ENCODE peak calls at places on chromosomes 1 and 21, in nine cellular contexts. Q is stimulated activated CD4-positive, alpha-beta T cell treated with anti-CD3 and anti-CD28 coated beads, Interleukin-15, amount 100 ng/mL, for 1 hour; V is right cardiac atrium; O is activated T-cell treated with anti-CD3 and anti-CD28 coated beads, Interleukin-2, amount 50 U/mL, for 4 hours; A is stimulated activated CD8-positive, alpha-beta memory T cell treated with anti-CD3 and anti-CD28 coated beads, Interleukin-15, amount 100 ng/mL, for 1 hour; D is Right ventricle myocardium superior; C is EL; I is AG08395; Y is LoVo. L is an unnamed sample.

GRCh38 chr1:209585672-209586071 is 2.2 kb downstream of the CAMK1G start:
- DNase-seq in Q (no peak), V (peak; percentile 63), O (no peak), A (no peak), D (peak; percentile 75), C (peak; percentile 61), I (peak; percentile 62), Y (no peak), L (peak; percentile 60)

GRCh38 chr1:1753607-1754005 is 24.7 kb downstream of the NADK start:
- DNase-seq in Q (no peak), V (no peak), O (no peak), A (no peak), D (no peak), C (no peak), I (no peak), Y (no peak), L (no peak)

GRCh38 chr1:92804721-92805169 is 19.8 kb upstream of the EVI5 start:
- DNase-seq in Q (no peak), V (peak; percentile 83), O (no peak), A (no peak), D (peak; percentile 74), C (peak; percentile 98), I (peak; percentile 77), Y (peak; percentile 91), L (peak; percentile 92)

GRCh38 chr21:33207471-33208149 is 22.1 kb upstream of the IFNAR2 start:
- DNase-seq in Q (no peak), V (no peak), O (no peak), A (no peak), D (no peak), C (no peak), I (no peak), Y (no peak), L (no peak)

GRCh38 chr1:39165488-39165887 is 39.0 kb upstream of the MACF1 start:
- DNase-seq in Q (no peak), V (no peak), O (no peak), A (no peak), D (no peak), C (no peak), I (no peak), Y (no peak), L (no peak)

GRCh38 chr1:47030170-47030805 is 6.8 kb downstream of the CYP4X1 start:
- DNase-seq in Q (no peak), V (no peak), O (no peak), A (no peak), D (no peak), C (no peak), I (no peak), Y (no peak), L (peak; percentile 39)

GRCh38 chr1:149849246-149849946 is 50.0 kb upstream of the BOLA1 start:
- DNase-seq in Q (no peak), V (no peak), O (no peak), A (no peak), D (no peak), C (no peak), I (no peak), Y (no peak), L (peak; percentile 29)

GRCh38 chr1:228275154-228275434 is 67.2 kb downstream of the OBSCN start:
- DNase-seq in Q (no peak), V (no peak), O (no peak), A (no peak), D (no peak), C (no peak), I (no peak), Y (no peak), L (no peak)

GRCh38 chr1:54069792-54070548 is 16.6 kb downstream of the TCEANC2 start:
- DNase-seq in Q (no peak), V (peak; percentile 14), O (no peak), A (no peak), D (no peak), C (peak; percentile 50), I (peak; percentile 78), Y (peak; percentile 69), L (peak; percentile 84)

GRCh38 chr1:211611818-211612217 is 32.9 kb upstream of the SLC30A1 start:
- DNase-seq in Q (no peak), V (no peak), O (no peak), A (no peak), D (no peak), C (no peak), I (no peak), Y (no peak), L (no peak)

GRCh38 chr1:243799908-243800307 is 50.1 kb downstream of the AKT3 start:
- DNase-seq in Q (no peak), V (no peak), O (no peak), A (no peak), D (no peak), C (peak; percentile 11), I (no peak), Y (no peak), L (peak; percentile 25)

GRCh38 chr1:77687519-77687906 is 5.1 kb upstream of the ZZZ3 start:
- DNase-seq in Q (no peak), V (peak; percentile 32), O (no peak), A (no peak), D (peak; percentile 49), C (no peak), I (no peak), Y (no peak), L (no peak)

GRCh38 chr1:59146651-59147358 is 150.1 kb upstream of the FGGY start:
- DNase-seq in Q (peak; percentile 24), V (peak; percentile 64), O (peak; percentile 32), A (no peak), D (peak; percentile 73), C (peak; percentile 65), I (peak; percentile 45), Y (no peak), L (peak; percentile 83)

GRCh38 chr1:204592246-204592948 is 76.2 kb downstream of the MDM4 start:
- DNase-seq in Q (no peak), V (no peak), O (no peak), A (no peak), D (no peak), C (no peak), I (no peak), Y (no peak), L (no peak)

GRCh38 chr1:183080406-183080805 is 57.2 kb downstream of the LAMC1 start:
- DNase-seq in Q (no peak), V (no peak), O (no peak), A (no peak), D (no peak), C (peak; percentile 79), I (peak; percentile 49), Y (no peak), L (peak; percentile 81)

GRCh38 chr1:195745170-195746009 is 862.9 kb downstream of the KCNT2 start:
- DNase-seq in Q (no peak), V (no peak), O (no peak), A (no peak), D (no peak), C (no peak), I (no peak), Y (no peak), L (no peak)